ENCODE peak calls at places on chromosomes 5 and 9, in six cellular contexts. L is right atrium auricular region, U is tibial nerve, Z is body of pancreas, C is mammary epithelial cell, I is PC-3. G is an unnamed sample. For H3K4me1, the result is how much of the 10 kb centered on the place peaks cover.

GRCh38 chr9:12794024-12794799 is 19.4 kb downstream of the LURAP1L start:
- DNase-seq in L (no peak), Z (no peak), I (no peak), U (no peak), C (no peak), G (no peak)

GRCh38 chr9:133108794-133109641 is 12.0 kb downstream of the RALGDS start:
- DNase-seq in Z (peak), I (no peak), L (no peak), U (no peak), C (no peak), G (no peak)

GRCh38 chr9:72315089-72315509 is 49.9 kb downstream of the ZFAND5 start:
- DNase-seq in U (peak), C (peak), L (peak), I (peak), Z (peak), G (no peak)

GRCh38 chr5:177605078-177605477 is 5.1 kb downstream of the B4GALT7 start:
- DNase-seq in U (no peak), C (no peak), I (no peak), Z (no peak), L (peak), G (no peak)

GRCh38 chr5:59146729-59147128 is 563.9 kb downstream of the RAB3C start:
- DNase-seq in I (no peak), Z (no peak), C (no peak), L (no peak), U (no peak), G (no peak)

GRCh38 chr5:110054240-110054639 is 364.5 kb downstream of the MAN2A1 start:
- DNase-seq in I (peak), U (no peak), C (peak), Z (peak), L (no peak), G (peak)

GRCh38 chr5:35081134-35081533 is 33.4 kb upstream of the AGXT2 start:
- DNase-seq in I (no peak), U (no peak), Z (no peak), L (no peak), C (no peak), G (no peak)

GRCh38 chr9:97038551-97038908 is 412 bp downstream of the CTSV start:
- DNase-seq in C (no peak), U (no peak), Z (no peak), L (no peak), I (no peak), G (no peak)

GRCh38 chr5:88688242-88688959 is 194.6 kb downstream of the MEF2C start:
- DNase-seq in I (no peak), U (no peak), L (no peak), Z (no peak), C (no peak), G (no peak)

GRCh38 chr5:116375926-116376325 is 198.7 kb downstream of the SEMA6A start:
- DNase-seq in U (no peak), I (no peak), C (no peak), L (no peak), Z (no peak), G (no peak)

GRCh38 chr9:129175825-129176633 is 2.0 kb downstream of the IER5L start:
- DNase-seq in I (peak), Z (peak), C (peak), L (peak), U (peak), G (peak)

GRCh38 chr9:95285307-95285706 is 32.2 kb downstream of the FANCC start:
- DNase-seq in U (no peak), I (no peak), Z (no peak), C (no peak), L (no peak), G (no peak)

GRCh38 chr9:2395814-2396213 is 225.8 kb upstream of the VLDLR start:
- DNase-seq in Z (no peak), I (no peak), C (no peak), U (no peak), L (no peak), G (no peak)

GRCh38 chr9:130396581-130396980 is 48.2 kb upstream of the ASS1 start:
- DNase-seq in Z (no peak), I (no peak), L (no peak), C (no peak), U (no peak), G (no peak)

GRCh38 chr9:94909250-94909894 is 182.9 kb downstream of the AOPEP start:
- DNase-seq in U (no peak), I (no peak), C (no peak), L (peak), Z (no peak), G (no peak)

GRCh38 chr5:141135030-141135717 is at the start of gene PCDHB5:
- DNase-seq in U (no peak), C (no peak), L (no peak), Z (peak), I (no peak), G (no peak)

GRCh38 chr5:5270958-5271605 is 131.0 kb downstream of the ADAMTS16 start:
- DNase-seq in I (peak), C (peak), Z (peak), L (peak), U (peak), G (peak)

GRCh38 chr9:137006116-137007003 is 10.0 kb upstream of the CLIC3 start:
- DNase-seq in L (no peak), I (no peak), C (no peak), U (no peak), Z (no peak), G (no peak)

GRCh38 chr5:138274189-138274853 is at the start of gene GFRA3:
- DNase-seq in I (no peak), Z (peak), L (no peak), C (no peak), U (no peak), G (no peak)

GRCh38 chr5:180799194-180799593 is 3.4 kb downstream of the MGAT1 start:
- DNase-seq in U (no peak), C (no peak), Z (peak), I (peak), L (peak), G (peak)

GRCh38 chr9:126151031-126151670 is 175.5 kb upstream of the MVB12B start:
- DNase-seq in C (no peak), U (no peak), Z (no peak), L (peak), I (no peak), G (no peak)

DNA sequence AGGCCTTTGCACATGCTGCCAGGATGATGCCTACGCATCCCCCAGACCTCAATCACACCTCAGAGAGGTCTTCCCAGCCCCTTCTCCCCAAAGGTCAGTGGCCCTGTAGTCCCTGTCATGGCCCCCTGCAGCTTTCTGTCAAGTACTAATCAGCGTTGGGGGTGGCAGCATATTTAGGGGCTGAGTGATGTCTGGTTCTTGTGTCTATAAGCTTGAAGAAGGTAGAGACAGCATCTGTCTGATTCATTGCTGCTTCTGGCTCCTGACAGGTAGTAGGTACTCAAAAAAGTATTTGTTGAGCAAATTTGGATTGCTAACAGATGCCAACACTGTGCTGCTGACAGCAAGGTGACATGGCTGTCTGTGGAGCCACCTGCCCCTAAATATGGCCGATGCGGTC is 51.6 kb upstream of the RPL26L1 start:
- DNase-seq in Z (no peak), U (no peak), I (no peak), C (no peak), L (no peak), G (no peak)
- H3K27ac ChIP-seq in Z (no peak), U (no peak), I (no peak), C (no peak), L (no peak), G (no peak)

GRCh38 chr9:105262497-105262896 is 18.0 kb downstream of the SLC44A1 start:
- DNase-seq in C (no peak), L (no peak), U (no peak), Z (no peak), I (no peak), G (no peak)

GRCh38 chr9:105259731-105260612 is 15.5 kb downstream of the SLC44A1 start:
- DNase-seq in L (no peak), C (no peak), I (no peak), U (no peak), Z (no peak), G (no peak)

GRCh38 chr9:105269593-105269992 is 25.1 kb downstream of the SLC44A1 start:
- DNase-seq in U (no peak), C (no peak), I (no peak), Z (no peak), L (no peak), G (no peak)

GRCh38 chr9:105259274-105259673 is 14.8 kb downstream of the SLC44A1 start:
- DNase-seq in Z (no peak), L (no peak), I (no peak), U (no peak), C (no peak), G (no peak)

DNA sequence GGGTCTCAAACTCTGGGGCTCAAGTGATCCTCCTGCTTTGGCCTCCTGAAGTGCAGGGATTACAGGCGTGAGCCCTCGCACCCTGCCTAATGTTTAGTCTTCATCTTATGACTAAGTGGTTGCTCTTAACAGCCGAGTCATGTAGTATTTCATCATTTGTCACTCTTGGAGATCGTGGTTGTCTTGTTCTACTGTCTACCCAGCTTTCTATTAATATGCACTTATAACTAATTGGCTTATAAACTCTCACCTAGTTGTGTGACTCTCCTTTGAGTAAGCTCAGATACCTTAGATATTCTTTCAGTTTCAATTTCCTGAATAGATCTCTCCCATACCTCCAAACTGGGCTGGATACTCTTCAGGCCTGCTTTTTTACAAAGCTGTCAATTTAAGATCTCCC is 19.9 kb downstream of the SLC44A1 start:
- DNase-seq in C (peak), L (no peak), U (no peak), Z (no peak), I (peak), G (no peak)
- H3K4me1 ChIP-seq in C (under half), L (under half), U (under half), Z (under half), I (under half), G (under half)

GRCh38 chr5:93571111-93571977 is 9.7 kb downstream of the NR2F1-AS1 start:
- DNase-seq in I (no peak), Z (no peak), L (no peak), U (no peak), C (no peak), G (no peak)
- H3K4me3 ChIP-seq in I (no peak), Z (no peak), L (peak), U (no peak), C (no peak), G (no peak)

GRCh38 chr5:159178978-159179377 is 30.4 kb downstream of the RNF145 start:
- DNase-seq in U (no peak), Z (peak), C (peak), L (no peak), I (peak), G (no peak)
- H3K27ac ChIP-seq in U (peak), Z (no peak), C (peak), L (peak), I (peak), G (no peak)

DNA sequence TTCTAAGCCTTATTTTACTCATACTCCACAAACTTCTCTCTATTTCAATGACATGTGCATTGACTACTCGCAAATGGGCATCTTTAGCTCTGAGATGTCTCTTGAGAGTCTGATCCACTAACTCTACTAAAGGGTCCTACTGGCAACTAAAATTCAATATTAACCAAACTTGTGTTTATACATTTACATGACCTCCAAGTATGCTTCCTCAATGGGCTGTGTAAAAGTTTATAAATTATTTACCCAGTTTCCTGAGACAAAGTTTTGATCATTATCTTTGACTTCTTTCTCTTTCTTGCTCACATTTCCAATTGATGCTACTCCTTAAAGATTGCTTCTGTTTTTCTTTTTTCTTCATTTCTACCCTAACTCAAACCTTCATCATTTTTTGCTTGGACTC is 510.1 kb upstream of the DAB2 start:
- DNase-seq in C (no peak), L (no peak), U (no peak), I (no peak), Z (no peak), G (no peak)
- H3K4me1 ChIP-seq in C (under half), L (under half), U (under half), I (under half), Z (under half), G (under half)

GRCh38 chr9:17075758-17076485 is 58.9 kb upstream of the CNTLN start:
- DNase-seq in U (no peak), L (no peak), C (no peak), Z (no peak), I (no peak), G (no peak)
- H3K4me3 ChIP-seq in U (no peak), L (no peak), C (no peak), Z (no peak), I (no peak), G (no peak)

DNA sequence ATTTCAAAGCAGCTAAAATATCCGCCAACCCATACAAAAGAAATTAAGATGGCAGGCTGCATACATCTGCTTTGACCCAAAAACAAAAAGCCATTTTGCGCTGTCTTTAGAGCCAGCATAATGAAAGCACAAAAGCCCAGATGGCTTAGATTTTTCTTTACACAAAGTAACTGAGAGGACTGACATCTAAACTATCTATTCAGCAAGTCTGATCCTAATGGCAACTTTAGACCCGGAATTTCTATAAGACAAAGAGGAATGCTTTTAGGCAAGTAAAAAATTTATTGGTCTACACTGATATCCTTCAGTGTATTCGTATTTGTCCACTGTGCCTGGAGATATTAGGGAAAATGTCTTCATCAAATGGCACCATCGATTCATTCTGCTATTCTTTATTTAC is 86.3 kb downstream of the MYO10 start:
- DNase-seq in Z (no peak), C (no peak), L (no peak), U (no peak), I (no peak), G (no peak)
- H3K27ac ChIP-seq in Z (no peak), C (no peak), L (no peak), U (no peak), I (no peak), G (no peak)

GRCh38 chr9:124885551-124885950 is 23.6 kb downstream of the ARPC5L start:
- DNase-seq in C (no peak), L (no peak), U (no peak), I (no peak), Z (no peak), G (no peak)
- H3K4me1 ChIP-seq in C (under half), L (under half), U (under half), I (under half), Z (under half), G (under half)

G was measured in Peyer's patch.